ENCODE peak calls at places on chromosomes 2 and 18, in seven cellular contexts. One of them, this sample, is unnamed.

GRCh38 chr2:159249955-159250723 is 36.4 kb downstream of the WDSUB1 start:
- DNase-seq in activated CD4-positive, alpha-beta T cell treated with anti-CD3 and anti-CD28 coated beads for 36 hours: no peak
- DNase-seq in Caki2: peak; percentile 91
- DNase-seq in EL: peak; percentile 86
- DNase-seq in astrocyte of the spinal cord: peak; percentile 75
- DNase-seq in left ventricle myocardium superior: peak; percentile 42
- DNase-seq in epithelial cell of esophagus: peak; percentile 94
- DNase-seq in this sample: no peak

GRCh38 chr18:59927246-59927825 is 27.5 kb downstream of the PMAIP1 start:
- DNase-seq in Caki2: no peak
- DNase-seq in EL: no peak
- DNase-seq in left ventricle myocardium superior: no peak
- DNase-seq in activated CD4-positive, alpha-beta T cell treated with anti-CD3 and anti-CD28 coated beads for 36 hours: peak; percentile 70
- DNase-seq in astrocyte of the spinal cord: no peak
- DNase-seq in epithelial cell of esophagus: peak; percentile 98
- DNase-seq in this sample: no peak

GRCh38 chr18:27861539-27861938 is 315.4 kb downstream of the CDH2 start:
- DNase-seq in left ventricle myocardium superior: no peak
- DNase-seq in Caki2: no peak
- DNase-seq in EL: no peak
- DNase-seq in astrocyte of the spinal cord: no peak
- DNase-seq in activated CD4-positive, alpha-beta T cell treated with anti-CD3 and anti-CD28 coated beads for 36 hours: no peak
- DNase-seq in epithelial cell of esophagus: no peak
- DNase-seq in this sample: no peak

GRCh38 chr2:45458909-45459563 is 152.0 kb downstream of the SRBD1 start:
- DNase-seq in EL: peak; percentile 80
- DNase-seq in epithelial cell of esophagus: peak; percentile 87
- DNase-seq in left ventricle myocardium superior: no peak
- DNase-seq in activated CD4-positive, alpha-beta T cell treated with anti-CD3 and anti-CD28 coated beads for 36 hours: no peak
- DNase-seq in astrocyte of the spinal cord: peak; percentile 54
- DNase-seq in Caki2: peak; percentile 75
- DNase-seq in this sample: no peak

GRCh38 chr18:34085140-34085739 is 139.5 kb downstream of the NOL4 start:
- DNase-seq in EL: no peak
- DNase-seq in left ventricle myocardium superior: no peak
- DNase-seq in activated CD4-positive, alpha-beta T cell treated with anti-CD3 and anti-CD28 coated beads for 36 hours: no peak
- DNase-seq in astrocyte of the spinal cord: no peak
- DNase-seq in Caki2: no peak
- DNase-seq in epithelial cell of esophagus: no peak
- DNase-seq in this sample: no peak

GRCh38 chr2:171598713-171599319 is 76.5 kb downstream of the CYBRD1 start:
- DNase-seq in activated CD4-positive, alpha-beta T cell treated with anti-CD3 and anti-CD28 coated beads for 36 hours: peak; percentile 69
- DNase-seq in Caki2: peak; percentile 16
- DNase-seq in astrocyte of the spinal cord: peak; percentile 70
- DNase-seq in EL: peak; percentile 75
- DNase-seq in left ventricle myocardium superior: no peak
- DNase-seq in epithelial cell of esophagus: peak; percentile 83
- DNase-seq in this sample: peak; percentile 28

GRCh38 chr18:23585007-23585871 is 1.1 kb downstream of the NPC1 start:
- DNase-seq in activated CD4-positive, alpha-beta T cell treated with anti-CD3 and anti-CD28 coated beads for 36 hours: peak; percentile 19
- DNase-seq in EL: peak; percentile 48
- DNase-seq in Caki2: peak; percentile 61
- DNase-seq in astrocyte of the spinal cord: peak; percentile 28
- DNase-seq in epithelial cell of esophagus: peak; percentile 84
- DNase-seq in left ventricle myocardium superior: no peak
- DNase-seq in this sample: no peak

GRCh38 chr2:173667415-173667814 is 297.8 kb downstream of the SP3 start:
- DNase-seq in astrocyte of the spinal cord: no peak
- DNase-seq in activated CD4-positive, alpha-beta T cell treated with anti-CD3 and anti-CD28 coated beads for 36 hours: no peak
- DNase-seq in epithelial cell of esophagus: peak; percentile 67
- DNase-seq in EL: no peak
- DNase-seq in left ventricle myocardium superior: no peak
- DNase-seq in Caki2: no peak
- DNase-seq in this sample: no peak

GRCh38 chr2:18829976-18830375 is 240.6 kb upstream of the NT5C1B start:
- DNase-seq in astrocyte of the spinal cord: no peak
- DNase-seq in Caki2: no peak
- DNase-seq in EL: peak; percentile 44
- DNase-seq in left ventricle myocardium superior: no peak
- DNase-seq in epithelial cell of esophagus: no peak
- DNase-seq in activated CD4-positive, alpha-beta T cell treated with anti-CD3 and anti-CD28 coated beads for 36 hours: no peak
- DNase-seq in this sample: no peak

GRCh38 chr2:120669121-120669952 is 66.3 kb upstream of the GLI2 start:
- DNase-seq in activated CD4-positive, alpha-beta T cell treated with anti-CD3 and anti-CD28 coated beads for 36 hours: peak; percentile 32
- DNase-seq in astrocyte of the spinal cord: no peak
- DNase-seq in left ventricle myocardium superior: no peak
- DNase-seq in Caki2: peak; percentile 94
- DNase-seq in EL: peak; percentile 33
- DNase-seq in epithelial cell of esophagus: peak; percentile 19
- DNase-seq in this sample: no peak

GRCh38 chr2:9519250-9519649 is 36.4 kb downstream of the ADAM17 start:
- DNase-seq in EL: no peak
- DNase-seq in astrocyte of the spinal cord: peak; percentile 12
- DNase-seq in activated CD4-positive, alpha-beta T cell treated with anti-CD3 and anti-CD28 coated beads for 36 hours: peak; percentile 12
- DNase-seq in left ventricle myocardium superior: no peak
- DNase-seq in epithelial cell of esophagus: peak; percentile 39
- DNase-seq in Caki2: no peak
- DNase-seq in this sample: no peak

GRCh38 chr18:52903858-52904257 is 563.9 kb downstream of the DCC start:
- DNase-seq in EL: no peak
- DNase-seq in left ventricle myocardium superior: peak; percentile 31
- DNase-seq in activated CD4-positive, alpha-beta T cell treated with anti-CD3 and anti-CD28 coated beads for 36 hours: peak; percentile 43
- DNase-seq in epithelial cell of esophagus: peak; percentile 43
- DNase-seq in astrocyte of the spinal cord: peak; percentile 5
- DNase-seq in Caki2: peak; percentile 14
- DNase-seq in this sample: no peak

GRCh38 chr2:98806266-98806697 is 75.3 kb upstream of the MGAT4A start:
- DNase-seq in activated CD4-positive, alpha-beta T cell treated with anti-CD3 and anti-CD28 coated beads for 36 hours: no peak
- DNase-seq in epithelial cell of esophagus: peak; percentile 59
- DNase-seq in Caki2: no peak
- DNase-seq in left ventricle myocardium superior: peak; percentile 87
- DNase-seq in astrocyte of the spinal cord: peak; percentile 45
- DNase-seq in EL: peak; percentile 18
- DNase-seq in this sample: no peak

GRCh38 chr2:96685592-96686459 is 43.3 kb downstream of the FER1L5 start:
- DNase-seq in left ventricle myocardium superior: peak; percentile 58
- DNase-seq in EL: no peak
- DNase-seq in astrocyte of the spinal cord: peak; percentile 25
- DNase-seq in activated CD4-positive, alpha-beta T cell treated with anti-CD3 and anti-CD28 coated beads for 36 hours: no peak
- DNase-seq in Caki2: no peak
- DNase-seq in epithelial cell of esophagus: no peak
- DNase-seq in this sample: no peak

GRCh38 chr2:239574434-239575156 is 173.8 kb upstream of the HDAC4 start:
- DNase-seq in EL: no peak
- DNase-seq in left ventricle myocardium superior: no peak
- DNase-seq in epithelial cell of esophagus: no peak
- DNase-seq in activated CD4-positive, alpha-beta T cell treated with anti-CD3 and anti-CD28 coated beads for 36 hours: no peak
- DNase-seq in astrocyte of the spinal cord: no peak
- DNase-seq in Caki2: no peak
- DNase-seq in this sample: no peak

GRCh38 chr2:152694161-152694661 is 23.1 kb downstream of the PRPF40A start:
- DNase-seq in activated CD4-positive, alpha-beta T cell treated with anti-CD3 and anti-CD28 coated beads for 36 hours: peak; percentile 70
- DNase-seq in left ventricle myocardium superior: no peak
- DNase-seq in astrocyte of the spinal cord: peak; percentile 81
- DNase-seq in Caki2: peak; percentile 22
- DNase-seq in EL: peak; percentile 90
- DNase-seq in epithelial cell of esophagus: peak; percentile 11
- DNase-seq in this sample: no peak

GRCh38 chr18:34510926-34511325 is 199.2 kb upstream of the DTNA start:
- DNase-seq in astrocyte of the spinal cord: no peak
- DNase-seq in EL: no peak
- DNase-seq in activated CD4-positive, alpha-beta T cell treated with anti-CD3 and anti-CD28 coated beads for 36 hours: no peak
- DNase-seq in Caki2: no peak
- DNase-seq in left ventricle myocardium superior: no peak
- DNase-seq in epithelial cell of esophagus: no peak
- DNase-seq in this sample: no peak

GRCh38 chr2:1795261-1795828 is 51.0 kb upstream of the PXDN start:
- DNase-seq in left ventricle myocardium superior: no peak
- DNase-seq in EL: no peak
- DNase-seq in astrocyte of the spinal cord: no peak
- DNase-seq in Caki2: no peak
- DNase-seq in activated CD4-positive, alpha-beta T cell treated with anti-CD3 and anti-CD28 coated beads for 36 hours: no peak
- DNase-seq in epithelial cell of esophagus: no peak
- DNase-seq in this sample: no peak

GRCh38 chr2:60794271-60794863 is 38.3 kb downstream of the PAPOLG start:
- DNase-seq in Caki2: no peak
- DNase-seq in epithelial cell of esophagus: peak; percentile 19
- DNase-seq in EL: peak; percentile 18
- DNase-seq in astrocyte of the spinal cord: peak; percentile 29
- DNase-seq in activated CD4-positive, alpha-beta T cell treated with anti-CD3 and anti-CD28 coated beads for 36 hours: no peak
- DNase-seq in left ventricle myocardium superior: no peak
- DNase-seq in this sample: no peak

GRCh38 chr2:112541315-112542122 is 746 bp upstream of the POLR1B start:
- DNase-seq in epithelial cell of esophagus: no peak
- DNase-seq in Caki2: no peak
- DNase-seq in activated CD4-positive, alpha-beta T cell treated with anti-CD3 and anti-CD28 coated beads for 36 hours: peak; percentile 77
- DNase-seq in EL: peak; percentile 71
- DNase-seq in astrocyte of the spinal cord: peak; percentile 76
- DNase-seq in left ventricle myocardium superior: peak; percentile 71
- DNase-seq in this sample: peak; percentile 64

GRCh38 chr18:31720867-31721266 is 36.5 kb upstream of the B4GALT6 start:
- DNase-seq in left ventricle myocardium superior: no peak
- DNase-seq in activated CD4-positive, alpha-beta T cell treated with anti-CD3 and anti-CD28 coated beads for 36 hours: no peak
- DNase-seq in Caki2: no peak
- DNase-seq in astrocyte of the spinal cord: no peak
- DNase-seq in EL: no peak
- DNase-seq in epithelial cell of esophagus: peak; percentile 42
- DNase-seq in this sample: no peak

GRCh38 chr2:238069877-238070276 is 9.1 kb downstream of the SCLY start:
- DNase-seq in EL: no peak
- DNase-seq in left ventricle myocardium superior: no peak
- DNase-seq in astrocyte of the spinal cord: no peak
- DNase-seq in Caki2: no peak
- DNase-seq in activated CD4-positive, alpha-beta T cell treated with anti-CD3 and anti-CD28 coated beads for 36 hours: no peak
- DNase-seq in epithelial cell of esophagus: no peak
- DNase-seq in this sample: no peak

GRCh38 chr18:13139885-13140450 is 78.6 kb upstream of the LDLRAD4 start:
- DNase-seq in astrocyte of the spinal cord: no peak
- DNase-seq in epithelial cell of esophagus: no peak
- DNase-seq in Caki2: no peak
- DNase-seq in left ventricle myocardium superior: no peak
- DNase-seq in activated CD4-positive, alpha-beta T cell treated with anti-CD3 and anti-CD28 coated beads for 36 hours: no peak
- DNase-seq in EL: no peak
- DNase-seq in this sample: no peak

GRCh38 chr2:63861220-63861822 is 19.6 kb downstream of the UGP2 start:
- DNase-seq in epithelial cell of esophagus: peak; percentile 72
- DNase-seq in EL: peak; percentile 47
- DNase-seq in astrocyte of the spinal cord: peak; percentile 60
- DNase-seq in Caki2: peak; percentile 13
- DNase-seq in left ventricle myocardium superior: no peak
- DNase-seq in activated CD4-positive, alpha-beta T cell treated with anti-CD3 and anti-CD28 coated beads for 36 hours: peak; percentile 73
- DNase-seq in this sample: peak; percentile 11

GRCh38 chr2:65901809-65902208 is 469.4 kb upstream of the SPRED2 start:
- DNase-seq in EL: no peak
- DNase-seq in astrocyte of the spinal cord: no peak
- DNase-seq in left ventricle myocardium superior: peak; percentile 36
- DNase-seq in activated CD4-positive, alpha-beta T cell treated with anti-CD3 and anti-CD28 coated beads for 36 hours: no peak
- DNase-seq in epithelial cell of esophagus: no peak
- DNase-seq in Caki2: no peak
- DNase-seq in this sample: no peak

GRCh38 chr2:9211496-9211895 is 4.9 kb downstream of the ASAP2 start:
- DNase-seq in astrocyte of the spinal cord: no peak
- DNase-seq in epithelial cell of esophagus: no peak
- DNase-seq in EL: no peak
- DNase-seq in left ventricle myocardium superior: peak; percentile 66
- DNase-seq in Caki2: no peak
- DNase-seq in activated CD4-positive, alpha-beta T cell treated with anti-CD3 and anti-CD28 coated beads for 36 hours: no peak
- DNase-seq in this sample: no peak

GRCh38 chr2:3606028-3606369 is 11.1 kb downstream of the COLEC11 start:
- DNase-seq in activated CD4-positive, alpha-beta T cell treated with anti-CD3 and anti-CD28 coated beads for 36 hours: no peak
- DNase-seq in EL: no peak
- DNase-seq in epithelial cell of esophagus: no peak
- DNase-seq in astrocyte of the spinal cord: no peak
- DNase-seq in left ventricle myocardium superior: no peak
- DNase-seq in Caki2: no peak
- DNase-seq in this sample: no peak

GRCh38 chr2:959453-959852 is 8.8 kb downstream of the SNTG2 start:
- DNase-seq in activated CD4-positive, alpha-beta T cell treated with anti-CD3 and anti-CD28 coated beads for 36 hours: no peak
- DNase-seq in astrocyte of the spinal cord: no peak
- DNase-seq in left ventricle myocardium superior: no peak
- DNase-seq in Caki2: no peak
- DNase-seq in epithelial cell of esophagus: no peak
- DNase-seq in EL: no peak
- DNase-seq in this sample: no peak

GRCh38 chr2:219155054-219155644 is 5.5 kb downstream of the NHEJ1 start:
- DNase-seq in left ventricle myocardium superior: no peak
- DNase-seq in EL: peak; percentile 73
- DNase-seq in activated CD4-positive, alpha-beta T cell treated with anti-CD3 and anti-CD28 coated beads for 36 hours: peak; percentile 47
- DNase-seq in astrocyte of the spinal cord: peak; percentile 75
- DNase-seq in epithelial cell of esophagus: peak; percentile 75
- DNase-seq in Caki2: peak; percentile 35
- DNase-seq in this sample: peak; percentile 18

GRCh38 chr2:218005486-218005885 is 2.7 kb upstream of the TNS1 start:
- DNase-seq in epithelial cell of esophagus: peak; percentile 39
- DNase-seq in Caki2: no peak
- DNase-seq in astrocyte of the spinal cord: no peak
- DNase-seq in left ventricle myocardium superior: no peak
- DNase-seq in EL: no peak
- DNase-seq in activated CD4-positive, alpha-beta T cell treated with anti-CD3 and anti-CD28 coated beads for 36 hours: no peak
- DNase-seq in this sample: no peak

GRCh38 chr2:38443021-38443541 is 66.0 kb upstream of the ATL2 start:
- DNase-seq in epithelial cell of esophagus: peak; percentile 74
- DNase-seq in astrocyte of the spinal cord: peak; percentile 91
- DNase-seq in EL: peak; percentile 37
- DNase-seq in activated CD4-positive, alpha-beta T cell treated with anti-CD3 and anti-CD28 coated beads for 36 hours: no peak
- DNase-seq in Caki2: peak; percentile 48
- DNase-seq in left ventricle myocardium superior: peak; percentile 37
- DNase-seq in this sample: no peak

GRCh38 chr2:166900700-166901099 is 12.4 kb downstream of the XIRP2 start:
- DNase-seq in left ventricle myocardium superior: no peak
- DNase-seq in EL: peak; percentile 42
- DNase-seq in activated CD4-positive, alpha-beta T cell treated with anti-CD3 and anti-CD28 coated beads for 36 hours: no peak
- DNase-seq in epithelial cell of esophagus: peak; percentile 36
- DNase-seq in astrocyte of the spinal cord: peak; percentile 27
- DNase-seq in Caki2: peak; percentile 4
- DNase-seq in this sample: no peak

GRCh38 chr18:37529863-37530262 is 35.7 kb downstream of the CELF4 start:
- DNase-seq in left ventricle myocardium superior: no peak
- DNase-seq in EL: no peak
- DNase-seq in epithelial cell of esophagus: no peak
- DNase-seq in Caki2: no peak
- DNase-seq in activated CD4-positive, alpha-beta T cell treated with anti-CD3 and anti-CD28 coated beads for 36 hours: no peak
- DNase-seq in astrocyte of the spinal cord: no peak
- DNase-seq in this sample: no peak

GRCh38 chr2:231395188-231396057 is at the start of gene B3GNT7:
- DNase-seq in EL: no peak
- DNase-seq in left ventricle myocardium superior: peak; percentile 56
- DNase-seq in astrocyte of the spinal cord: no peak
- DNase-seq in activated CD4-positive, alpha-beta T cell treated with anti-CD3 and anti-CD28 coated beads for 36 hours: no peak
- DNase-seq in epithelial cell of esophagus: no peak
- DNase-seq in Caki2: no peak
- DNase-seq in this sample: no peak

GRCh38 chr2:236073246-236073645 is 94.9 kb downstream of the GBX2 start:
- DNase-seq in EL: no peak
- DNase-seq in activated CD4-positive, alpha-beta T cell treated with anti-CD3 and anti-CD28 coated beads for 36 hours: no peak
- DNase-seq in left ventricle myocardium superior: no peak
- DNase-seq in Caki2: no peak
- DNase-seq in astrocyte of the spinal cord: no peak
- DNase-seq in epithelial cell of esophagus: no peak
- DNase-seq in this sample: no peak

GRCh38 chr2:204260162-204260877 is 285.0 kb upstream of the PARD3B start:
- DNase-seq in astrocyte of the spinal cord: peak; percentile 79
- DNase-seq in EL: peak; percentile 63
- DNase-seq in epithelial cell of esophagus: peak; percentile 67
- DNase-seq in left ventricle myocardium superior: peak; percentile 45
- DNase-seq in activated CD4-positive, alpha-beta T cell treated with anti-CD3 and anti-CD28 coated beads for 36 hours: peak; percentile 67
- DNase-seq in Caki2: peak; percentile 37
- DNase-seq in this sample: no peak